ENCODE peak calls at places on chromosomes 12 and 14, in seven cellular contexts. L, A, F, E, U, H and M are unnamed samples.
A peak's percentile ranks its signal among the peaks of the same experiment; 100 is the strongest.

GRCh38 chr12:52380271-52380694 is 5.2 kb downstream of the KRT84 start:
- DNase-seq in E (peak; percentile 63), H (peak; percentile 67), F (peak; percentile 81), L (peak; percentile 49), U (peak; percentile 16), A (no peak), M (no peak)

GRCh38 chr14:82112210-82112839 is 578.7 kb upstream of the SEL1L start:
- DNase-seq in A (no peak), L (no peak), F (no peak), U (no peak), H (no peak), E (no peak), M (no peak)

GRCh38 chr14:24291446-24292117 is 8.0 kb downstream of the DHRS1 start:
- DNase-seq in E (no peak), U (no peak), A (no peak), L (no peak), H (no peak), F (no peak), M (no peak)

GRCh38 chr12:110907583-110907982 is 12.8 kb downstream of the MYL2 start:
- DNase-seq in A (no peak), E (peak; percentile 25), L (no peak), F (no peak), U (no peak), H (no peak), M (no peak)

GRCh38 chr14:99128185-99128584 is 143.8 kb downstream of the BCL11B start:
- DNase-seq in L (no peak), A (no peak), U (no peak), E (no peak), H (no peak), F (no peak), M (no peak)

GRCh38 chr12:62744551-62744950 is 190.4 kb downstream of the PPM1H start:
- DNase-seq in A (peak; percentile 34), F (no peak), E (peak; percentile 11), H (no peak), L (no peak), U (peak; percentile 30), M (no peak)

GRCh38 chr14:52711666-52712065 is 4.7 kb downstream of the PSMC6 start:
- DNase-seq in F (no peak), A (peak; percentile 52), L (no peak), E (no peak), U (no peak), H (no peak), M (no peak)

GRCh38 chr14:37318938-37319337 is 121.2 kb downstream of the MIPOL1 start:
- DNase-seq in H (no peak), L (no peak), E (no peak), A (no peak), U (no peak), F (no peak), M (no peak)

GRCh38 chr12:124474709-124475108 is 92.7 kb downstream of the NCOR2 start:
- DNase-seq in E (no peak), A (no peak), F (no peak), H (no peak), U (no peak), L (no peak), M (no peak)

DNA sequence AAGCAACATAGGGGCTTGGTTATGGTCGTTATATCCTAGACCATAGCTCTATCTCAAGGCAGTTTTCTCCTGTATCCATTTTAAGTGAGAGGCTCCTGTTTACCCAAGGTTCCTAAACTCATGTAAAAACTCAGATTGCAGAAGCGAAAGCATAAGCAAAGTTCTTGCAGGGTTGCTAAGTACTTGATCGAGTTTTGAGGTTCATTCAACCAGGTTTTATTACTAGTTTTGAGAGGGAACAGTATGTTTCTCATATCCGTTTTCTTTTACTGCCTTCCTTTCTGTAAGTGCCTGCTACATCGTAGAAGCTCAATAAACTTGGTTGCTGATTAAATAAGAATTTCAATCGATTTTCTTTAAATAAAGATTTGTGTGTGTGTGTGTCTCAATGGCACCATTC is 5.1 kb downstream of the AKAP3 start:
- DNase-seq in E (no peak), A (no peak), U (no peak), L (no peak), H (no peak), F (no peak), M (no peak)
- H4K8ac ChIP-seq in E (no peak overlapping the region), A (no peak overlapping the region), U (no peak overlapping the region), L (no peak overlapping the region), H (no peak overlapping the region), F (no peak overlapping the region), M (no peak overlapping the region)

GRCh38 chr14:74840603-74841030 is 35.3 kb downstream of the PROX2 start:
- DNase-seq in H (no peak), F (no peak), E (peak; percentile 70), L (no peak), A (no peak), U (no peak), M (no peak)

GRCh38 chr14:74843653-74844052 is 32.3 kb downstream of the PROX2 start:
- DNase-seq in E (peak; percentile 32), U (no peak), H (no peak), L (no peak), F (no peak), A (peak; percentile 54), M (no peak)

GRCh38 chr14:74838141-74838540 is 37.8 kb downstream of the PROX2 start:
- DNase-seq in U (peak; percentile 54), E (no peak), F (no peak), L (no peak), H (no peak), A (peak; percentile 30), M (no peak)

GRCh38 chr14:74846168-74846567 is 29.8 kb downstream of the PROX2 start:
- DNase-seq in E (no peak), U (no peak), A (peak; percentile 67), F (no peak), L (no peak), H (no peak), M (no peak)

DNA sequence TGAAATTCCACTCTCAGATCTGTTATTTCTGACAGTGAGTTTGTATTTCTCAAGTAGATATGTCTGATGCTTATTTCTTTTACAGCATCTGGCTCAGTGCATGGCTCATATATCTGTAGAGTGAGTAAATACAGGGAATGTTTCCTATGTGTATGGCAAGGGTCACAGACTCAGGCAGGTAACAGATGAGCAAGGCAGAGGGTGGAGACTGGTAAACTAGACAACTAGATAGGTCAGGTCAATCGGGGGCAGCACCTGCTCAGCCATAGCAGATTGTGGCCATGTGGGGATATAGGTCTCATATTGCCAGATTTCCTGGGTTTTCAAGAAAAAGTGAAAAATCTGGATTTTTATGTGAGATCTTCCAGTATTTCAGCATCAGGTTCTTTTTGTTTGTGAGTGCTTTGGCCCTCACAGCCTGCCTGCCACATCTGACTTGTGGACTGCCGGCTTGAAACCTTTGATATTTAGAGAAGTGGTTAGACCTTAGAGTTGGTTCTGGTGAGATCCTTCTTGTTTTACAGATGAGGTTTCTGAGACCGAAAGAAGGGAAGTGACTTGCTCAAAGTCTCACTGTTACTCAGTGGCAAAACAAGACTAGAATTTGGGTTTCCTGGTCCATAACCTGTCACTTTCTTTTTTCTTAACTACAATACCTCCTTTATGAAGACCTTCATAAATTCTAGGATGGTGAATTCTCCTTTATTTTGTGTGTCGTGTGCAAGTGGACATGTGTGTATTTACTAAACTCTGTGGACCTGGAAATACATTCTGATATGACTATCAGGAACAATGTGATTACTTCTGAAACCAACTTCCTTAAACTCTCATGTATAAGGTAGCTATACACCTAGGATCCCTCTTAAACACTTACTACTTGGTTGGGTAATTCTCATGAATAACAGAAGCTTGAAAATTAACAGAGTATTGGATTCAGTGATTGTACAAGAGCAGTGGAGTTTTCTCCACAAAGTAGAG is 34.4 kb downstream of the PROX2 start:
- DNase-seq in E (no peak), F (no peak), L (no peak), H (no peak), U (no peak), A (no peak), M (no peak)
- H2AK5ac ChIP-seq in E (no peak overlapping the region), F (no peak overlapping the region), L (no peak overlapping the region), H (no peak overlapping the region), U (no peak overlapping the region), A (no peak overlapping the region), M (no peak overlapping the region)

GRCh38 chr14:66405158-66405557 is 81.0 kb upstream of the CCDC196 start:
- DNase-seq in H (no peak), L (peak; percentile 78), A (peak; percentile 1), E (no peak), U (no peak), F (peak; percentile 36), M (no peak)
- H4K8ac ChIP-seq in H (no peak overlapping the region), L (no peak overlapping the region), A (no peak overlapping the region), E (no peak overlapping the region), U (no peak overlapping the region), F (no peak overlapping the region), M (no peak overlapping the region)

GRCh38 chr12:130571089-130571488 is 145.0 kb downstream of the RIMBP2 start:
- DNase-seq in U (no peak), H (no peak), F (no peak), L (no peak), A (no peak), E (no peak), M (no peak)

GRCh38 chr12:130571734-130572133 is 144.4 kb downstream of the RIMBP2 start:
- DNase-seq in E (no peak), A (no peak), F (no peak), L (no peak), U (no peak), H (no peak), M (no peak)

GRCh38 chr12:130572553-130572952 is 143.5 kb downstream of the RIMBP2 start:
- DNase-seq in E (no peak), U (no peak), H (no peak), F (no peak), L (no peak), A (no peak), M (no peak)

GRCh38 chr12:130574402-130574801 is 141.7 kb downstream of the RIMBP2 start:
- DNase-seq in E (no peak), F (no peak), L (peak; percentile 21), A (no peak), H (no peak), U (no peak), M (no peak)

DNA sequence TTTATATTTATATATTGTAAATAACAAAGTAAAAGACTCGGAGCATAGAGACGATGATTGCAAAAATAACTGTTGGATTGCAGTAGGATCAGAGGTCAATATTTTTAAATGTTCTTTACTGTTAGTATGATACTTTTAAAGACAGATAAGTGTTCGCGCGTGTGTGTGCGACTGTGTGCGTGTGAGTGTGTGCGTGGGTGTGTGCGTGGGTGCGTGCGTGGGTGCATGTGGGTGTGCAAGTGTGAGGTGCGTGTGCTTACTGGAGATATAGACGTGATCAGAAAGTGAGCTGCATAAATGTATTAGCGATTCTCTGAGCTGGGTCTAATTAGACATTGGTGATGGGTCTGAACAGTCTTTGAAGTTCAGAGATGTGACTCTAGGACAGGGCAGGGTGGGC is 142.9 kb downstream of the RIMBP2 start:
- DNase-seq in F (no peak), H (no peak), A (no peak), E (no peak), L (no peak), U (no peak), M (no peak)
- H2AK5ac ChIP-seq in F (no peak overlapping the region), H (no peak overlapping the region), A (no peak overlapping the region), E (no peak overlapping the region), L (no peak overlapping the region), U (no peak overlapping the region), M (no peak overlapping the region)

GRCh38 chr12:5522358-5523335 is 90.7 kb downstream of the NTF3 start:
- DNase-seq in F (peak; percentile 13), A (no peak), H (peak; percentile 34), U (no peak), L (no peak), E (no peak), M (no peak)
- H4K8ac ChIP-seq in F (no peak overlapping the region), A (no peak overlapping the region), H (peak overlapping the region; percentile 35), U (no peak overlapping the region), L (no peak overlapping the region), E (no peak overlapping the region), M (no peak overlapping the region)